ENCODE peak calls at places on chromosomes 13 and 19, in seven cellular contexts. One of them, this sample, is unnamed.

GRCh38 chr19:22427587-22428298 is 5.6 kb upstream of the ZNF98 start:
- DNase-seq in heart right ventricle: no peak
- DNase-seq in mesothelial cell of epicardium: no peak
- DNase-seq in type B pancreatic cell: no peak
- DNase-seq in NB4: no peak
- DNase-seq in CD4-positive, alpha-beta T cell: no peak
- DNase-seq in tibial artery: no peak
- DNase-seq in this sample: no peak

GRCh38 chr13:32587774-32588165 is 1.5 kb downstream of the PDS5B start:
- DNase-seq in NB4: peak
- DNase-seq in type B pancreatic cell: no peak
- DNase-seq in CD4-positive, alpha-beta T cell: no peak
- DNase-seq in mesothelial cell of epicardium: no peak
- DNase-seq in heart right ventricle: no peak
- DNase-seq in tibial artery: no peak
- DNase-seq in this sample: no peak

GRCh38 chr13:111049791-111050538 is 65.1 kb upstream of the ARHGEF7 start:
- DNase-seq in CD4-positive, alpha-beta T cell: no peak
- DNase-seq in tibial artery: peak
- DNase-seq in heart right ventricle: peak
- DNase-seq in mesothelial cell of epicardium: no peak
- DNase-seq in NB4: peak
- DNase-seq in type B pancreatic cell: no peak
- DNase-seq in this sample: no peak

GRCh38 chr13:30892966-30893365 is 13.1 kb upstream of the MEDAG start:
- DNase-seq in NB4: peak
- DNase-seq in tibial artery: peak
- DNase-seq in heart right ventricle: peak
- DNase-seq in mesothelial cell of epicardium: peak
- DNase-seq in type B pancreatic cell: no peak
- DNase-seq in CD4-positive, alpha-beta T cell: no peak
- DNase-seq in this sample: no peak

GRCh38 chr13:74090869-74091605 is 43.2 kb downstream of the KLF12 start:
- DNase-seq in heart right ventricle: no peak
- DNase-seq in type B pancreatic cell: no peak
- DNase-seq in mesothelial cell of epicardium: no peak
- DNase-seq in tibial artery: no peak
- DNase-seq in CD4-positive, alpha-beta T cell: no peak
- DNase-seq in NB4: no peak
- DNase-seq in this sample: no peak

GRCh38 chr13:114143806-114144605 is 11.6 kb upstream of the RASA3 start:
- DNase-seq in CD4-positive, alpha-beta T cell: peak
- DNase-seq in type B pancreatic cell: no peak
- DNase-seq in tibial artery: no peak
- DNase-seq in mesothelial cell of epicardium: no peak
- DNase-seq in NB4: peak
- DNase-seq in heart right ventricle: no peak
- DNase-seq in this sample: no peak

GRCh38 chr13:105928901-105929300 is 606.6 kb downstream of the EFNB2 start:
- DNase-seq in CD4-positive, alpha-beta T cell: no peak
- DNase-seq in NB4: no peak
- DNase-seq in mesothelial cell of epicardium: no peak
- DNase-seq in type B pancreatic cell: no peak
- DNase-seq in tibial artery: no peak
- DNase-seq in heart right ventricle: no peak
- DNase-seq in this sample: no peak

GRCh38 chr13:32211788-32212187 is 103.4 kb downstream of the ZAR1L start:
- DNase-seq in CD4-positive, alpha-beta T cell: no peak
- DNase-seq in NB4: no peak
- DNase-seq in tibial artery: no peak
- DNase-seq in heart right ventricle: no peak
- DNase-seq in mesothelial cell of epicardium: no peak
- DNase-seq in type B pancreatic cell: no peak
- DNase-seq in this sample: no peak

DNA sequence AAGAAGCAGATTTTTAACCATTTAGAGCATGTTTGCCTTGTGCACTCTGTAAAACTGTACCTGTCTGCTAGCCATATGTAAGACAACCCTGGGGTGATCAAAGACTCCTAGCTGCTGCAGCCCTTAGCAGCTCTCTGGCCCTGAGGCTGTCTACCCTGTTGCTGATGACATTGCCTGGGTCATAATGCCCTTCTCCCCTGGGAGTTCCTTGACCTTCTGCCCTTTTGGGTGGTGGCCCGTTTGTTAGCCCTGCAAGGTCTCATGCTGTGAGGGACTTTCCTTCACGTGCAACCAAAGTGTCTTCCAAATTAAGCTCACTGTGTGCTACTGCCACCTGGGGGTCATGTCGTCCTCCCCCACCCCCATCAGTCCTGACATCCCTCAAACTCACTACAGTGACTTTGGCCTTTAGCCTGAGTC is 7.4 kb downstream of the GPC6 start:
- DNase-seq in CD4-positive, alpha-beta T cell: no peak
- DNase-seq in NB4: peak
- DNase-seq in tibial artery: no peak
- DNase-seq in type B pancreatic cell: no peak
- DNase-seq in heart right ventricle: no peak
- DNase-seq in mesothelial cell of epicardium: no peak
- DNase-seq in this sample: no peak
- TF ChIP-seq CTCF in CD4-positive, alpha-beta T cell: no peak
- TF ChIP-seq CTCF in NB4: peak
- TF ChIP-seq CTCF in tibial artery: peak
- TF ChIP-seq CTCF in type B pancreatic cell: peak
- TF ChIP-seq CTCF in heart right ventricle: no peak
- TF ChIP-seq CTCF in mesothelial cell of epicardium: no peak
- TF ChIP-seq CTCF in this sample: peak

GRCh38 chr13:77489566-77490337 is 45.8 kb upstream of the SCEL start:
- DNase-seq in heart right ventricle: no peak
- DNase-seq in NB4: no peak
- DNase-seq in tibial artery: no peak
- DNase-seq in CD4-positive, alpha-beta T cell: no peak
- DNase-seq in mesothelial cell of epicardium: no peak
- DNase-seq in type B pancreatic cell: no peak
- DNase-seq in this sample: no peak

GRCh38 chr13:77494226-77494625 is 41.3 kb upstream of the SCEL start:
- DNase-seq in heart right ventricle: no peak
- DNase-seq in mesothelial cell of epicardium: no peak
- DNase-seq in tibial artery: no peak
- DNase-seq in CD4-positive, alpha-beta T cell: no peak
- DNase-seq in NB4: no peak
- DNase-seq in type B pancreatic cell: no peak
- DNase-seq in this sample: no peak

DNA sequence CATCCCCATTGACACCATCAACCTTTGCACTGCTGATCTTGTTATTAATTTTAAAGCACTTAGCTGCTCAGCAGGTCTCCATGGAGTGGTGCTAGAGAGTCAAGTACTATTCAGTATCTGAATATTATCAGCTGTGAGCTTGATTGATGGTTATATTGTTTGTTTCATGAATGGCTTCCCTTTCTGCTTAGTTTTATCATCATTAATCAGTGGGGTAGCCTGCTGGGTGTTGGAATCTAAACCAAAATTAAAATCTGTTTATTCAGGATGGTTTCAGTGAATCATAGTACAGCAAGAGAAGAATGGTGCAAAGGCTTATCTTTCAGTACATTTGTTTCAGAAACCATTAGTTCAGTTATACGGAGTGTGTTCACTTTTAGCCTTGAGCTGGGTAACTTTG is 42.5 kb upstream of the SCEL start:
- DNase-seq in type B pancreatic cell: no peak
- DNase-seq in mesothelial cell of epicardium: no peak
- DNase-seq in NB4: peak
- DNase-seq in tibial artery: no peak
- DNase-seq in CD4-positive, alpha-beta T cell: no peak
- DNase-seq in heart right ventricle: no peak
- DNase-seq in this sample: peak
- TF ChIP-seq CTCF in type B pancreatic cell: peak
- TF ChIP-seq CTCF in mesothelial cell of epicardium: no peak
- TF ChIP-seq CTCF in NB4: peak
- TF ChIP-seq CTCF in tibial artery: peak
- TF ChIP-seq CTCF in CD4-positive, alpha-beta T cell: peak
- TF ChIP-seq CTCF in heart right ventricle: no peak
- TF ChIP-seq CTCF in this sample: peak

DNA sequence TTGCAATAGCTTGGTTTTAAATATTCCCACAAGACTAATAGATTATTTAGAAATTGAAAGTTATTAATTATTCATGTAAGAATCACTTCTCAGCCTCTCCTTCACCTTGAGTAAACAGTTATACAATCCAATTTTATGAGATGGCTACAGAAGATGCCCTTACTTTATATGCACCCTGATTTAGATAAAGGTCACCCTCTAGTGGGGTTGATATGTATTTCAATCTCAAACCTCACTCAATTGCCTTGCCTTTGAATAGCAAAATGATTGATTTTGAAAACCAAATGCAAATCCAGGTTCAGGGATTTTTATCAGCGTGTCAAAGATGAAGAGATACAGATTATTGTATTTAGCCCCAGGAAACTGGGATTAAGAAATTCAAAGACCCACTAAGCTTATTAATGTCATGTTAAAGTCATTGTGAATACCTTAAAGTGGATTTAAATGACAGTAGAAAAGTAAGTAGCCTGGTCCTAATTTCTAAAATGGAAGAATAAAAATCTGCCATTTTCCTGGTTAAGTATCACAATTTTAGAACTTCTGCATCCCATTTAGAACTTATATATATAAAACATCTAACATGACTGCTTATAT is 305.1 kb downstream of the ITGBL1 start:
- DNase-seq in heart right ventricle: no peak
- DNase-seq in mesothelial cell of epicardium: no peak
- DNase-seq in CD4-positive, alpha-beta T cell: no peak
- DNase-seq in NB4: peak
- DNase-seq in tibial artery: no peak
- DNase-seq in type B pancreatic cell: no peak
- DNase-seq in this sample: peak
- TF ChIP-seq CTCF in heart right ventricle: peak
- TF ChIP-seq CTCF in mesothelial cell of epicardium: peak
- TF ChIP-seq CTCF in CD4-positive, alpha-beta T cell: no peak
- TF ChIP-seq CTCF in NB4: peak
- TF ChIP-seq CTCF in tibial artery: peak
- TF ChIP-seq CTCF in type B pancreatic cell: peak
- TF ChIP-seq CTCF in this sample: peak

DNA sequence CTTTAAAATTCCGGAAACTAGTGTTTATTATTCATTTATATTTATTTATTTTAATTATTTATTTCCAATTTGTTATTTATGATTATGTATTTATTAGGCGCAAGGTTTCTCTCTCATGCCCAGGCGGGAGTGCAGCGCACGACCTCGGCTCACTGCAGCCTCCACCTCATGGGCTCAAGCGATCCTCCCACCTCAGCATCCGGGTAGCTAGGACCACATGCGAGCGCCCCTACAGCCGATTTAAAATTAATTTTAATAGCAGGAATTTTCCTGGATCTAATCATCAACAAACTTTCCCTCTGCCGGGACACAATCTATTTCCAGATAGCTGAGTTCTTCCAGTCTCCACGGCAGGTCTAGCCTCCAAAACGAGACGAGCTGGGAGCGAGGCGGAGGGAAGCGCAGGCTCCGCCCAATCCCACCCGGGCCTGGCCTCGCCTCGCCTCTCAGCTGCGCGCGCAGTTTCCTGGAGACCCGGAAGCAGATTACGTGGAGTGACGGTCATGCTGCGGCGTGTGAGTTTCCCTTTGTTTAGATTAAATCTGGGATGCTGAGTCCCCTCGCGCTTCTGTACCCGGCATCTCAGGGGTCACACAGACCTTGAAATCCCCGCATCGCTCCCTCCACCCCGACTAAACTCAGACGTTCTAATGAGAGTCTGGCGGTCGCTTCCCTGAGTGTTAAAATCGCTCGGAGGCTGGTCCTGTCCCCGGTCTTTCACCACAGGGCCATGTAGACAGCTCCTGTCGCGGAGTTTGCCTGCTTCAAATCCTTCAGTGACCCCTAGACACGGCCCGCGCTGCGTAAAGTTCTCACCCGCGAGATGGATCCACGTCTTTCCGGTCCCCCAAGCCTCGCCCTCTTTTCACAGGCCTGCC is at the start of gene ZNF880:
- DNase-seq in tibial artery: peak
- DNase-seq in heart right ventricle: peak
- DNase-seq in NB4: no peak
- DNase-seq in mesothelial cell of epicardium: no peak
- DNase-seq in CD4-positive, alpha-beta T cell: peak
- DNase-seq in type B pancreatic cell: no peak
- DNase-seq in this sample: peak
- TF ChIP-seq CTCF in tibial artery: no peak
- TF ChIP-seq CTCF in heart right ventricle: no peak
- TF ChIP-seq CTCF in NB4: no peak
- TF ChIP-seq CTCF in mesothelial cell of epicardium: no peak
- TF ChIP-seq CTCF in CD4-positive, alpha-beta T cell: no peak
- TF ChIP-seq CTCF in type B pancreatic cell: no peak
- TF ChIP-seq CTCF in this sample: no peak

GRCh38 chr13:43963726-43964125 is 84.0 kb downstream of the LACC1 start:
- DNase-seq in mesothelial cell of epicardium: no peak
- DNase-seq in type B pancreatic cell: no peak
- DNase-seq in CD4-positive, alpha-beta T cell: peak
- DNase-seq in NB4: peak
- DNase-seq in tibial artery: no peak
- DNase-seq in heart right ventricle: no peak
- DNase-seq in this sample: no peak
- TF ChIP-seq CTCF in mesothelial cell of epicardium: no peak
- TF ChIP-seq CTCF in type B pancreatic cell: no peak
- TF ChIP-seq CTCF in CD4-positive, alpha-beta T cell: no peak
- TF ChIP-seq CTCF in NB4: no peak
- TF ChIP-seq CTCF in tibial artery: no peak
- TF ChIP-seq CTCF in heart right ventricle: no peak
- TF ChIP-seq CTCF in this sample: no peak

DNA sequence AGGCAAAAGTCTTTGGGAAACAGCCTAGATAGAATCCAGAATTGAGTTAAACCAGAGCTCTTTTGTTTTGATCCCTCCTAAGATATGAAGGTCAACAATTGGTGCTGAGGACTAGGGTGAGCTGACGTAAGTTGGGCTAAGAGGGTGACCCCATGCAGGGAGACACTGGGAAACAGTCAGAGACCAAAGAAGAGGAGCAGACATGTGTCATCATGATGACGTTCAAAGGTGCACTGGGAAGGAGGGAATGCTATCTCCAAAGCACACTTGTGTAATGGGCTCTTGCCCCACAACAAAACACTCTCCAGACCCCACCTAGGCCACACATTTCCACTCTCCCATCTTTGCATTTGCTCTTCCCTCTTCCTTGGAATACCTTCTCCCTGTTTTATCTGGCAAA is 481.4 kb downstream of the COG6 start:
- DNase-seq in mesothelial cell of epicardium: no peak
- DNase-seq in type B pancreatic cell: no peak
- DNase-seq in heart right ventricle: no peak
- DNase-seq in tibial artery: no peak
- DNase-seq in NB4: no peak
- DNase-seq in CD4-positive, alpha-beta T cell: no peak
- DNase-seq in this sample: no peak
- TF ChIP-seq CTCF in mesothelial cell of epicardium: no peak
- TF ChIP-seq CTCF in type B pancreatic cell: no peak
- TF ChIP-seq CTCF in heart right ventricle: no peak
- TF ChIP-seq CTCF in tibial artery: no peak
- TF ChIP-seq CTCF in NB4: no peak
- TF ChIP-seq CTCF in CD4-positive, alpha-beta T cell: no peak
- TF ChIP-seq CTCF in this sample: no peak